ENCODE peak calls at places on chromosome 11, in seven cellular contexts. I, R, T, P, A, N and O are unnamed samples.

GRCh38 chr11:9787981-9788521 is 124.2 kb downstream of the SWAP70 start:
- DNase-seq in I (no peak), R (peak), T (peak), P (no peak), A (no peak), N (peak), O (no peak)

GRCh38 chr11:106217456-106217855 is 140.0 kb downstream of the AASDHPPT start:
- DNase-seq in I (no peak), R (no peak), T (no peak), P (no peak), A (no peak), N (no peak), O (no peak)

GRCh38 chr11:60974726-60975125 is 3.2 kb downstream of the CD6 start:
- DNase-seq in I (no peak), R (no peak), T (no peak), P (no peak), A (no peak), N (no peak), O (no peak)

GRCh38 chr11:76159303-76159937 is 46.9 kb downstream of the WNT11 start:
- DNase-seq in I (no peak), R (no peak), T (no peak), P (no peak), A (no peak), N (no peak), O (no peak)

GRCh38 chr11:10294289-10294953 is 402 bp upstream of the SBF2 start:
- DNase-seq in I (no peak), R (peak), T (no peak), P (peak), A (no peak), N (peak), O (peak)

GRCh38 chr11:92703431-92703830 is 266.0 kb upstream of the MTNR1B start:
- DNase-seq in I (no peak), R (peak), T (peak), P (no peak), A (no peak), N (peak), O (no peak)

GRCh38 chr11:67463680-67464410 is 5.2 kb downstream of the TMEM134 start:
- DNase-seq in I (no peak), R (peak), T (no peak), P (peak), A (no peak), N (no peak), O (peak)

GRCh38 chr11:77109236-77110019 is 6.8 kb downstream of the OMP start:
- DNase-seq in I (no peak), R (no peak), T (no peak), P (no peak), A (no peak), N (peak), O (no peak)

GRCh38 chr11:27672836-27673464 is 27.3 kb downstream of the BDNF start:
- DNase-seq in I (no peak), R (peak), T (no peak), P (no peak), A (no peak), N (no peak), O (no peak)